ENCODE peak calls at places on chromosomes 13 and 19, in ten cellular contexts. M is activated T-cell treated with anti-CD3 and anti-CD28 coated beads for 1 hour, Q is HT-29, H is HFF-Myc, R is HEK293T, G is non-pigmented ciliary epithelial cell, L is GM23338, B is hepatic stellate cell, U is Panc1, T is GM04504. E is an unnamed sample.

GRCh38 chr13:29801102-29801501 is 49.3 kb downstream of the UBL3 start:
- DNase-seq in M (no peak), H (no peak), R (no peak), L (no peak), B (no peak), T (no peak), U (no peak), Q (no peak), G (no peak), E (no peak)

GRCh38 chr13:113207890-113208423 is 512 bp downstream of the PCID2 start:
- DNase-seq in M (no peak), G (no peak), R (peak; percentile 22), U (no peak), Q (peak; percentile 68), H (no peak), L (peak; percentile 70), B (peak; percentile 47), T (no peak), E (no peak)

GRCh38 chr13:50080158-50080855 is 65.1 kb downstream of the KCNRG start:
- DNase-seq in T (no peak), M (peak; percentile 1), R (no peak), Q (no peak), H (no peak), U (no peak), B (peak; percentile 22), L (peak; percentile 31), G (no peak), E (no peak)

GRCh38 chr19:4566402-4567051 is 7.0 kb upstream of the SEMA6B start:
- DNase-seq in U (no peak), L (no peak), B (no peak), H (no peak), T (no peak), M (no peak), R (no peak), G (no peak), Q (no peak), E (no peak)

GRCh38 chr13:83340170-83340569 is 542.1 kb downstream of the SLITRK1 start:
- DNase-seq in Q (peak; percentile 16), R (no peak), T (no peak), M (no peak), B (no peak), L (no peak), U (no peak), H (no peak), G (no peak), E (no peak)

GRCh38 chr19:47158879-47159509 is 28.4 kb downstream of the SAE1 start:
- DNase-seq in B (no peak), G (no peak), T (no peak), Q (no peak), U (no peak), R (no peak), M (peak; percentile 19), L (no peak), H (no peak), E (no peak)

GRCh38 chr19:43489310-43489709 is 15.2 kb downstream of the PHLDB3 start:
- DNase-seq in U (no peak), M (no peak), G (no peak), R (no peak), L (no peak), T (no peak), H (no peak), B (no peak), Q (no peak), E (no peak)

GRCh38 chr13:27194209-27194608 is 22.6 kb upstream of the USP12 start:
- DNase-seq in G (no peak), H (no peak), M (no peak), T (no peak), B (no peak), U (no peak), R (no peak), Q (no peak), L (no peak), E (no peak)

GRCh38 chr13:109156181-109156935 is 526.9 kb downstream of the MYO16 start:
- DNase-seq in B (peak; percentile 55), H (peak; percentile 71), L (no peak), M (no peak), U (peak; percentile 66), G (peak; percentile 78), R (no peak), Q (no peak), T (peak; percentile 24), E (peak; percentile 69)

GRCh38 chr19:43711751-43712355 is 4.0 kb upstream of the IRGC start:
- DNase-seq in H (no peak), G (no peak), U (no peak), T (no peak), Q (no peak), B (no peak), L (no peak), M (no peak), R (no peak), E (no peak)

GRCh38 chr13:62046512-62046911 is 630.9 kb upstream of the PCDH20 start:
- DNase-seq in B (no peak), H (no peak), L (no peak), R (no peak), T (no peak), U (no peak), M (no peak), G (no peak), Q (no peak), E (no peak)

GRCh38 chr13:36414461-36414860 is 17.8 kb upstream of the CCNA1 start:
- DNase-seq in L (no peak), U (no peak), Q (no peak), B (no peak), H (no peak), R (no peak), T (no peak), G (no peak), M (no peak), E (no peak)

GRCh38 chr19:5081441-5082161 is 112.7 kb downstream of the KDM4B start:
- DNase-seq in B (no peak), G (no peak), H (no peak), U (no peak), R (no peak), Q (no peak), T (no peak), M (no peak), L (no peak), E (no peak)

GRCh38 chr19:5665781-5666513 is 14.4 kb downstream of the MICOS13 start:
- DNase-seq in U (no peak), B (peak; percentile 78), R (no peak), Q (peak; percentile 32), T (peak; percentile 15), M (no peak), L (peak; percentile 19), H (no peak), G (no peak), E (peak; percentile 19)

GRCh38 chr13:77374786-77375185 is 47.9 kb upstream of the MYCBP2 start:
- DNase-seq in B (no peak), Q (no peak), M (no peak), R (no peak), U (no peak), G (no peak), H (no peak), T (no peak), L (no peak), E (no peak)

GRCh38 chr13:43232866-43233265 is 209.5 kb downstream of the DNAJC15 start:
- DNase-seq in R (no peak), G (no peak), M (no peak), H (peak; percentile 87), L (no peak), B (no peak), Q (no peak), T (peak; percentile 70), U (no peak), E (peak; percentile 46)

GRCh38 chr13:66427330-66427990 is 802.7 kb downstream of the PCDH9 start:
- DNase-seq in Q (no peak), R (no peak), H (no peak), G (no peak), T (no peak), L (no peak), M (no peak), B (no peak), U (no peak), E (no peak)

GRCh38 chr19:15330801-15331418 is 1.4 kb downstream of the BRD4 start:
- DNase-seq in G (no peak), L (peak; percentile 63), H (no peak), B (peak; percentile 82), T (no peak), U (peak; percentile 12), M (no peak), Q (no peak), R (no peak), E (peak; percentile 53)

GRCh38 chr13:109922518-109922917 is 136.1 kb upstream of the IRS2 start:
- DNase-seq in T (no peak), H (no peak), M (no peak), U (no peak), G (no peak), L (no peak), R (no peak), B (no peak), Q (no peak), E (no peak)

GRCh38 chr13:104034891-104035290 is 968.7 kb upstream of the SLC10A2 start:
- DNase-seq in L (no peak), M (no peak), R (no peak), T (no peak), B (no peak), G (no peak), U (no peak), H (no peak), Q (no peak), E (no peak)

GRCh38 chr19:1857648-1858326 is 5.6 kb downstream of the KLF16 start:
- DNase-seq in R (no peak), L (no peak), H (no peak), B (no peak), Q (no peak), T (no peak), U (no peak), G (no peak), M (no peak), E (no peak)

GRCh38 chr13:48561461-48562224 is 28.8 kb upstream of the RCBTB2 start:
- DNase-seq in Q (no peak), G (no peak), U (no peak), B (no peak), R (no peak), L (no peak), T (no peak), H (no peak), M (no peak), E (no peak)

GRCh38 chr19:16928351-16928750 is 39.6 kb downstream of the F2RL3 start:
- DNase-seq in M (no peak), Q (no peak), B (no peak), L (no peak), R (no peak), T (no peak), U (no peak), G (no peak), H (no peak), E (no peak)

GRCh38 chr19:1285737-1286360 is at the start of gene EFNA2:
- DNase-seq in L (no peak), T (no peak), G (no peak), M (no peak), Q (no peak), H (no peak), U (no peak), R (peak; percentile 50), B (no peak), E (no peak)

GRCh38 chr19:42078538-42079275 is 2.7 kb downstream of the ZNF574 start:
- DNase-seq in R (no peak), B (no peak), T (no peak), H (no peak), G (no peak), U (no peak), M (no peak), L (no peak), Q (no peak), E (no peak)

GRCh38 chr13:20197361-20197834 is 4.7 kb upstream of the GJB2 start:
- DNase-seq in T (peak; percentile 10), M (no peak), U (peak; percentile 36), Q (peak; percentile 92), B (peak; percentile 38), G (peak; percentile 10), L (peak; percentile 53), H (peak; percentile 6), R (peak; percentile 40), E (peak; percentile 22)

GRCh38 chr13:73090116-73090811 is 31.5 kb downstream of the KLF5 start:
- DNase-seq in B (peak; percentile 66), R (peak; percentile 53), Q (peak; percentile 98), G (peak; percentile 73), U (peak; percentile 30), M (no peak), T (peak; percentile 52), L (peak; percentile 72), H (peak; percentile 76), E (peak; percentile 67)

GRCh38 chr19:45569619-45570421 is 14.8 kb downstream of the OPA3 start:
- DNase-seq in M (peak; percentile 38), L (peak; percentile 88), T (no peak), G (no peak), H (no peak), U (no peak), R (peak; percentile 78), B (peak; percentile 36), Q (peak; percentile 78), E (no peak)

E was measured in astrocyte of the cerebellum.